ENCODE peak calls at places on chromosome 14, in four cellular contexts. X is NB4, W is left lung, E is K562. G is an unnamed sample.

GRCh38 chr14:102323102-102323501 is 3.6 kb downstream of the ZNF839 start:
- DNase-seq in W (no peak), X (peak; percentile 76), E (no peak), G (peak; percentile 34)

GRCh38 chr14:38098074-38098846 is 109.4 kb upstream of the SSTR1 start:
- DNase-seq in E (no peak), X (no peak), W (no peak), G (no peak)

GRCh38 chr14:67618617-67619063 is 1.1 kb upstream of the ARG2 start:
- DNase-seq in X (peak; percentile 71), W (no peak), E (peak; percentile 47), G (peak; percentile 17)

GRCh38 chr14:53865716-53866115 is 90.9 kb downstream of the BMP4 start:
- DNase-seq in X (no peak), E (no peak), W (no peak), G (no peak)

GRCh38 chr14:99050309-99050708 is 221.7 kb downstream of the BCL11B start:
- DNase-seq in X (no peak), E (no peak), W (no peak), G (no peak)

GRCh38 chr14:86203843-86204242 is 673.9 kb downstream of the FLRT2 start:
- DNase-seq in E (no peak), W (no peak), X (peak; percentile 9), G (no peak)

GRCh38 chr14:90140298-90140955 is 78.6 kb downstream of the KCNK13 start:
- DNase-seq in E (no peak), X (peak; percentile 71), W (no peak), G (no peak)

GRCh38 chr14:46063872-46064271 is 587.7 kb downstream of the RPL10L start:
- DNase-seq in X (no peak), W (no peak), E (no peak), G (no peak)

GRCh38 chr14:99627100-99627499 is 17.8 kb upstream of the HHIPL1 start:
- DNase-seq in W (no peak), X (no peak), E (no peak), G (no peak)

GRCh38 chr14:63840981-63841380 is 11.8 kb upstream of the SYNE2 start:
- DNase-seq in E (no peak), X (no peak), W (peak; percentile 35), G (no peak)

GRCh38 chr14:71266994-71267636 is 359.9 kb downstream of the PCNX1 start:
- DNase-seq in W (no peak), E (no peak), X (peak; percentile 19), G (no peak)

GRCh38 chr14:92625213-92625612 is 111.6 kb downstream of the RIN3 start:
- DNase-seq in X (no peak), E (no peak), W (no peak), G (no peak)

GRCh38 chr14:93936245-93936644 is 9.1 kb downstream of the FAM181A start:
- DNase-seq in W (no peak), X (peak; percentile 58), E (peak; percentile 33), G (no peak)

GRCh38 chr14:40216976-40217375 is 784.7 kb upstream of the FBXO33 start:
- DNase-seq in X (no peak), E (no peak), W (no peak), G (no peak)

GRCh38 chr14:65080954-65081747 is 21.2 kb downstream of the MAX start:
- DNase-seq in W (no peak), X (no peak), E (no peak), G (no peak)

GRCh38 chr14:96953443-96953842 is 156.3 kb downstream of the VRK1 start:
- DNase-seq in E (no peak), W (no peak), X (no peak), G (no peak)

GRCh38 chr14:34665785-34666425 is 36.0 kb upstream of the SNX6 start:
- DNase-seq in E (no peak), W (peak; percentile 35), X (peak; percentile 26), G (no peak)

GRCh38 chr14:34053666-34054065 is 102.8 kb upstream of the EGLN3 start:
- DNase-seq in X (no peak), E (no peak), W (no peak), G (peak; percentile 11)

GRCh38 chr14:20350860-20351259 is 7.4 kb downstream of the PARP2 start:
- DNase-seq in E (no peak), W (no peak), X (no peak), G (no peak)

GRCh38 chr14:21917699-21918436 is 244.2 kb upstream of the OR4E1 start:
- DNase-seq in X (peak; percentile 48), W (no peak), E (peak; percentile 6), G (peak; percentile 53)

GRCh38 chr14:76876076-76876475 is 49.9 kb downstream of the LRRC74A start:
- DNase-seq in W (peak; percentile 57), X (peak; percentile 71), E (peak; percentile 61), G (peak; percentile 74)

GRCh38 chr14:33435911-33436310 is 497.2 kb downstream of the NPAS3 start:
- DNase-seq in E (no peak), W (no peak), X (no peak), G (no peak)

GRCh38 chr14:94601961-94602391 is 10.2 kb upstream of the SERPINA3 start:
- DNase-seq in X (peak; percentile 14), E (peak; percentile 7), W (peak; percentile 75), G (no peak)

GRCh38 chr14:38208825-38209562 is 1.3 kb downstream of the SSTR1 start:
- DNase-seq in E (no peak), W (no peak), X (no peak), G (peak; percentile 62)

GRCh38 chr14:87888136-87888999 is 104.6 kb downstream of the GALC start:
- DNase-seq in E (peak; percentile 37), X (peak; percentile 28), W (no peak), G (peak; percentile 67)

GRCh38 chr14:75231320-75231719 is 47.3 kb upstream of the FOS start:
- DNase-seq in E (no peak), W (no peak), X (no peak), G (no peak)

DNA sequence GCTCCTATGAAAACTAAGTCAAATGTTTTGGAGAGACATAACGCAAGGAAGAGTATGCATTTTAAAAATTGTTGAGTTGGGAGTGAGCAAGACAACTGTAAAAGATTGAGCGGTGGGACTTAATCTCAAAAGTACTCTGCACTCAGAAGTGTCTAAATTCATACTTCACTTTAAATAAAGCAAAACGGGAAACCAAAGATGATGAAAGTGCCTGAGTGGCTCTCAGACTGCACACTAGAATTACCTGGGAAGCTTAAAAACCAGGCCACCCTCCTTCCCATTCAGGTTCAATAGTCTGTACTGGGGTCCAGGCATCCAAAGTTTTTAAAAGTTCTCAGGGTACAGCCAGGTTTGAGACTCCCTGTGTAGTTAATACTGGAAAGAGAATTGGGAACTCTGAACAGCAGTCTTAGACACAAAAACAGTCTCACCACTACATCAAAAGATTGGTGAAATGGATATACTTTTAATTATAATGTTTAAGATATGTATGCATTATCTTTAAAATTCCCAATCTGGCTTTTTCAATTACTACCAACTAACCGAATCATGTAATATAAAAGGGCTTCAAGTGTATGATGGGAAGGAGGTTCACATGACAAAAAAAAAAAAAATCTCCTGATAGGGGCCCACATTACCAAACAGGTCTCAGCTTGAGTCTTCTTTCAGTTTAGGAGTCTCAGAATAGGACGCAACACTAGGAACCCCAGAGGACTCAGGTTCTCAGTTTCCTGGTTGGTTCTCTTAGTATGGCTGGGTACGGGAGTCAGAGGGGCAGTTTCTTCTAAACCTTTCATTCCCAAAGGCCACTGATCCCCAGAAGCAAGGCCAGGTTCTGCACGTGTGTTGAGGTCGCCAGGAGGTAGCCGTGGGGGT is 1.0 kb downstream of the HOMEZ start:
- DNase-seq in X (peak; percentile 54), E (no peak), W (no peak), G (no peak)
- TF ChIP-seq CTCF in X (no peak), E (no peak), W (no peak), G (no peak)

GRCh38 chr14:74134484-74134883 is 49.7 kb downstream of the LIN52 start:
- DNase-seq in E (no peak), W (no peak), X (no peak), G (no peak)
- TF ChIP-seq CTCF in E (no peak), W (no peak), X (no peak), G (no peak)

GRCh38 chr14:72444701-72445100 is 449.2 kb downstream of the DPF3 start:
- DNase-seq in E (no peak), W (no peak), X (no peak), G (no peak)

GRCh38 chr14:72443991-72444431 is 449.9 kb downstream of the DPF3 start:
- DNase-seq in X (peak; percentile 73), W (no peak), E (no peak), G (no peak)

GRCh38 chr14:72451081-72451972 is 442.6 kb downstream of the DPF3 start:
- DNase-seq in E (no peak), X (no peak), W (no peak), G (peak; percentile 27)

GRCh38 chr14:72450473-72451044 is 443.3 kb downstream of the DPF3 start:
- DNase-seq in E (no peak), X (no peak), W (no peak), G (no peak)

DNA sequence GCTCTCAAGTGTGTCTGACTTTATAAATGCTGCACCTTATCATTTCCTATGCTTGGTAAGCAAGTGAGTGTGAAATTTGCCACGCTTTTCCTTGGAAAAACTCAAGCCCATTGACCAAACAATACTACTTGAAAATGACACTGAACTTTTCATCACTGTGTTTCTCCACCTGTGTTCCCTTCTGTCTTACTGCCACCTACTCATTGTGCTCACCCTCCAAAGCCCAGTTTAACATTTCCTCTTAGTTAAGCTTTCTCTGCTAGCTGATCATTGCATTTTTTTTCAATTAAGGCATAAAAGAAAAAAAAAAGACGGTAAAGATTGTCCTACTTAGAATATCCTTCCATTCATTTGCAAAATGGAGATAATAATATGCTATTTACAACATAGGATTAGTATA is 445.7 kb downstream of the DPF3 start:
- DNase-seq in W (no peak), E (no peak), X (no peak), G (no peak)
- TF ChIP-seq CTCF in W (no peak), E (no peak), X (no peak), G (no peak)

DNA sequence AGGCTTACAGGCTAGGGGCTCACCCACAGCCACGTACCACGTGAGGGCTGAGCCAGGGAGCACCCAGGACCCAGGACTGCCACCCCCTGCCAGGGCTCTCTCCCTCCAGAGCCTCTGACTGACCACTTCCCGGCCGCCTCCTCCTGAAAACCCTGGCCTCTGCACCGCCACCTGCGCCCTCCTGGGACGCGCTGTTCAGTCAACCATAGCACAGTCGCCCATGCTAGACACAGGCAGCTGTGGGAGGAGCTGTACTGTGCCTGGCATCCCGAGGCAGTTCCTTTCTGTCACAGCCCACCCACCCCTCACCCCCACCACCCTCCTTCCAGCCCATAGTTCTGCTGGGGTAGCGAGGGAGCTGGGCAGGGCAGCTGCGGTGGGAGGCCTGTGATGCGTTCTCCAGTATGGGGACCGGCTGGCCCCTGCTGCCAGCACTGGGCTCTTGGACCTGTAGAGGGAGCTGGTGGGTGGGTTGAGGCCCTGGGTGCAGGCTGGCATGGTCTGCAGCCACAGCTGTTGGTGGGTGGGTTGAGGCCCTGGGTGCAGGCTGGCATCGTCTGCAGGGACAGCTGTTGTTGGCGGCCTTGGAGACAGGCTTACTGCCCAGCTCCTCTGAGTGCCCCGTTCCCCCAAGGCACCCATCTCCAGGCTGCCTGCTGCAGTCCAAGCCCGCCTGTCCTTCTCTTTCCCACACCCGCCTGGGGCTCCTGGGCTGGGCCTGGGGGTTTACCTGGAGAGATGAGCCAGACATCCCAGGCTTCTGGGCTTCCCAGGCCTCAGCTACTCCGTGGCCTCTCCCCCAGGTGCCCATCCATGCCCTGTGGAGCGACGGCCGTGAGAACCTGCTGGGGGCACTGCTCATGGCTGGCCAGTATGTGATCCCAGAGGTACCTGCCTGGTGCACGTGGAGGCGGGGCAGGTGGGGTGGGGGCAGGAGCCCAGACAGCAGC is 11.5 kb downstream of the ASPG start:
- DNase-seq in E (no peak), W (no peak), X (no peak), G (peak; percentile 46)
- TF ChIP-seq CTCF in E (no peak), W (no peak), X (peak; percentile 13), G (no peak)

G was measured in endothelial cell.